ENCODE peak calls at places on chromosomes 4 and X, in six cellular contexts. Y is fibroblast of lung, L is left ventricle myocardium inferior, P is uterus, E is GM23248, G is tibial artery. W is an unnamed sample.

GRCh38 chr4:145546556-145546955 is 64.9 kb downstream of the SMAD1 start:
- DNase-seq in Y (peak; percentile 80), L (no peak), P (no peak), E (no peak), G (no peak), W (no peak)

GRCh38 chrX:40279762-40280161 is 182.0 kb upstream of the BCOR start:
- DNase-seq in Y (no peak), L (no peak), P (no peak), E (no peak), G (no peak), W (no peak)

GRCh38 chrX:118208476-118208875 is 91.9 kb upstream of the KLHL13 start:
- DNase-seq in Y (no peak), L (no peak), P (no peak), E (no peak), G (no peak), W (no peak)

GRCh38 chr4:78720151-78720726 is 55.9 kb upstream of the BMP2K start:
- DNase-seq in Y (no peak), L (no peak), P (no peak), E (no peak), G (no peak), W (no peak)

GRCh38 chrX:3145716-3146115 is 104.4 kb downstream of the ARSF start:
- DNase-seq in Y (no peak), L (no peak), P (no peak), E (no peak), G (no peak), W (no peak)

GRCh38 chr4:54226399-54227260 is 2.5 kb upstream of the PDGFRA start:
- DNase-seq in Y (peak; percentile 75), L (peak; percentile 77), P (peak; percentile 81), E (peak; percentile 83), G (peak; percentile 79), W (no peak)

GRCh38 chr4:69038582-69038981 is 57.7 kb upstream of the UGT2B7 start:
- DNase-seq in Y (peak; percentile 10), L (no peak), P (no peak), E (peak; percentile 26), G (no peak), W (no peak)

GRCh38 chr4:82799006-82799881 is 648 bp upstream of the SCD5 start:
- DNase-seq in Y (no peak), L (no peak), P (no peak), E (peak; percentile 48), G (no peak), W (peak; percentile 8)

GRCh38 chrX:65035451-65035779 is 59.2 kb upstream of the ZC4H2 start:
- DNase-seq in Y (peak; percentile 3), L (peak; percentile 15), P (peak; percentile 25), E (peak; percentile 74), G (peak; percentile 20), W (no peak)

GRCh38 chrX:65034641-65035450 is 58.6 kb upstream of the ZC4H2 start:
- DNase-seq in Y (peak; percentile 38), L (peak; percentile 65), P (peak; percentile 84), E (peak; percentile 91), G (peak; percentile 42), W (peak; percentile 76)

GRCh38 chrX:65034292-65034640 is 58.0 kb upstream of the ZC4H2 start:
- DNase-seq in Y (no peak), L (no peak), P (no peak), E (peak; percentile 20), G (no peak), W (no peak)
- H3K4me1 ChIP-seq in Y (no peaks in the 10 kb centered on the region), L (no peaks in the 10 kb centered on the region), P (no peaks in the 10 kb centered on the region), E (peaks cover 13% of the 10 kb centered on the region), G (no peaks in the 10 kb centered on the region), W (no peaks in the 10 kb centered on the region)

DNA sequence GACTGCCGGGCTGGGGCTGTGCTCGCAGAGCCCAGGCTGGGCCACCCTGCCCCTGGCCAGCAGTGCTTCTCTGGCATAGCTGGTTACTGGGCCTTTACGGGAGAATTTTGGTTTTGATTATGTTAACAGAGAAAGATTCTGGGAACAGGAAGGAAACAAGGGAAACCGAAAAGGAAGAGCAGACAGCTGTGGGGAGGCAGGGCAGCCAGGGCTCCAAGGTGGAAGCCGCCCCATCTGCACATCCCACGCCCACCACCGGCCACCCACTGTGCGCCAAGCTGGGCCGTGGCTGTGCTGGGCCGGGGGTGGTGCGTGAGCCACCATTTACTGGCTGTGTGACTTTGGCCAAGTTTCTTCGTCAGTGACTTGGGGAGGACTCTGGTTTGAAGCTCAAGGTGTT is 20.1 kb downstream of the SH3BP2 start:
- DNase-seq in Y (no peak), L (no peak), P (no peak), E (peak; percentile 36), G (no peak), W (no peak)
- H3K4me3 ChIP-seq in Y (no peak overlapping the region), L (peak overlapping the region; percentile 63), P (peak overlapping the region; percentile 22), E (peak overlapping the region; percentile 45), G (peak overlapping the region; percentile 32), W (peak overlapping the region; percentile 81)

GRCh38 chr4:37216209-37216608 is 28.3 kb upstream of the NWD2 start:
- DNase-seq in Y (no peak), L (no peak), P (no peak), E (no peak), G (no peak), W (no peak)
- H3K27ac ChIP-seq in Y (no peak overlapping the region), L (no peak overlapping the region), P (no peak overlapping the region), E (no peak overlapping the region), G (no peak overlapping the region), W (no peak overlapping the region)

DNA sequence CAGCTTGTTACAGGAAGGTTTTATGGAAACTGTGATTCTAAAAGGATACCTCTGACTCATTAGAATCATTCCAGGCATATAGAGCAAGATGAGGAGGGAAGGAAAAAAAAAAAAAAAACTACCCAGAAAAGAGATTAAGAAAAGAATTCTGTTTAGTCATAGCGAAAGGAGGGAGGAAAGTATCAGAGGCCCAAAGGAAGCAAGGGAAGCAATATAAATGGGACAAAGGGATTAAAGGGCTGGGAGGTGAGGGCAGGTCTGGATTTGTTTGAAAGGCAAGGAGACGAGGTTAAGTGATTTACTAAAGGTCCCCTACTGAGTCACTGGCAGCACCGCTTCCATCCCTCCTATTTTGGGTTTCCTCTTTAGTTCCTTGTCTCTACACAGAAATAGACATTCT is 88.6 kb upstream of the IL1RAPL1 start:
- DNase-seq in Y (peak; percentile 33), L (no peak), P (no peak), E (no peak), G (no peak), W (no peak)
- H3K4me1 ChIP-seq in Y (no peaks in the 10 kb centered on the region), L (no peaks in the 10 kb centered on the region), P (no peaks in the 10 kb centered on the region), E (no peaks in the 10 kb centered on the region), G (no peaks in the 10 kb centered on the region), W (no peaks in the 10 kb centered on the region)

GRCh38 chr4:74451214-74451661 is 6.3 kb downstream of the AREG start:
- DNase-seq in Y (peak; percentile 70), L (no peak), P (no peak), E (peak; percentile 83), G (no peak), W (no peak)
- H3K4me3 ChIP-seq in Y (peak overlapping the region; percentile 13), L (no peak overlapping the region), P (no peak overlapping the region), E (no peak overlapping the region), G (no peak overlapping the region), W (no peak overlapping the region)